ENCODE peak calls at places on chromosomes 6 and 20, in six cellular contexts. W is right atrium auricular region, R is transverse colon, Y is lower lobe of right lung, Q is breast epithelium, E is Peyer's patch. F is an unnamed sample.

GRCh38 chr6:36691011-36691410 is 6.6 kb upstream of the RAB44 start:
- DNase-seq in W (no peak), R (no peak), Y (no peak), Q (no peak), E (no peak), F (no peak)

GRCh38 chr6:29589423-29590048 is 4.6 kb downstream of the OR2H2 start:
- DNase-seq in W (peak; percentile 64), R (peak; percentile 33), Y (no peak), Q (no peak), E (peak; percentile 74), F (peak; percentile 33)

GRCh38 chr20:4782373-4782772 is 60.7 kb downstream of the PRND start:
- DNase-seq in W (no peak), R (no peak), Y (no peak), Q (no peak), E (no peak), F (no peak)

GRCh38 chr6:52457096-52457495 is 37.0 kb downstream of the EFHC1 start:
- DNase-seq in W (no peak), R (no peak), Y (no peak), Q (no peak), E (no peak), F (no peak)

GRCh38 chr6:97705568-97705967 is 422.6 kb upstream of the MMS22L start:
- DNase-seq in W (no peak), R (no peak), Y (no peak), Q (no peak), E (no peak), F (no peak)

GRCh38 chr6:43621078-43621835 is 7.8 kb downstream of the GTPBP2 start:
- DNase-seq in W (no peak), R (no peak), Y (no peak), Q (no peak), E (no peak), F (no peak)

GRCh38 chr6:132820629-132821381 is 6.4 kb downstream of the RPS12 start:
- DNase-seq in W (no peak), R (no peak), Y (no peak), Q (no peak), E (no peak), F (no peak)

GRCh38 chr20:53750827-53751393 is 157.3 kb upstream of the ZNF217 start:
- DNase-seq in W (no peak), R (peak; percentile 22), Y (no peak), Q (peak; percentile 60), E (no peak), F (peak; percentile 12)

GRCh38 chr6:74742793-74743508 is 462.9 kb downstream of the COL12A1 start:
- DNase-seq in W (no peak), R (no peak), Y (no peak), Q (no peak), E (no peak), F (no peak)

GRCh38 chr6:77368660-77369313 is 94.5 kb downstream of the HTR1B start:
- DNase-seq in W (no peak), R (peak; percentile 13), Y (peak; percentile 72), Q (no peak), E (no peak), F (no peak)

GRCh38 chr20:44211177-44212039 is 837 bp upstream of the OSER1 start:
- DNase-seq in W (peak; percentile 51), R (peak; percentile 23), Y (no peak), Q (no peak), E (no peak), F (no peak)

GRCh38 chr6:165245716-165246115 is 63.7 kb downstream of the C6orf118 start:
- DNase-seq in W (no peak), R (no peak), Y (no peak), Q (no peak), E (no peak), F (no peak)

GRCh38 chr20:34582911-34583310 is 24.4 kb downstream of the MAP1LC3A start:
- DNase-seq in W (no peak), R (no peak), Y (no peak), Q (no peak), E (no peak), F (no peak)

GRCh38 chr6:52551483-52552277 is 25.2 kb downstream of the TRAM2 start:
- DNase-seq in W (no peak), R (peak; percentile 58), Y (peak; percentile 67), Q (peak; percentile 65), E (no peak), F (no peak)

GRCh38 chr20:61683721-61684120 is 382.0 kb downstream of the TAF4 start:
- DNase-seq in W (no peak), R (no peak), Y (no peak), Q (no peak), E (no peak), F (no peak)

GRCh38 chr6:163179721-163180120 is 234.8 kb upstream of the QKI start:
- DNase-seq in W (no peak), R (no peak), Y (no peak), Q (no peak), E (no peak), F (no peak)

GRCh38 chr6:5423251-5423650 is 161.9 kb downstream of the FARS2 start:
- DNase-seq in W (no peak), R (no peak), Y (no peak), Q (no peak), E (no peak), F (no peak)

GRCh38 chr6:47376930-47377329 is 67.2 kb upstream of the TNFRSF21 start:
- DNase-seq in W (no peak), R (no peak), Y (no peak), Q (no peak), E (no peak), F (no peak)

GRCh38 chr20:11229772-11230171 is 556.0 kb upstream of the JAG1 start:
- DNase-seq in W (peak; percentile 89), R (peak; percentile 8), Y (peak; percentile 57), Q (no peak), E (no peak), F (no peak)

GRCh38 chr6:11368760-11369159 is 136.3 kb upstream of the NEDD9 start:
- DNase-seq in W (no peak), R (no peak), Y (no peak), Q (no peak), E (no peak), F (no peak)

GRCh38 chr6:158575550-158575949 is 15.7 kb downstream of the TMEM181 start:
- DNase-seq in W (no peak), R (no peak), Y (no peak), Q (no peak), E (no peak), F (no peak)

GRCh38 chr20:38896009-38896594 is 30.1 kb upstream of the FAM83D start:
- DNase-seq in W (no peak), R (no peak), Y (no peak), Q (no peak), E (no peak), F (no peak)

DNA sequence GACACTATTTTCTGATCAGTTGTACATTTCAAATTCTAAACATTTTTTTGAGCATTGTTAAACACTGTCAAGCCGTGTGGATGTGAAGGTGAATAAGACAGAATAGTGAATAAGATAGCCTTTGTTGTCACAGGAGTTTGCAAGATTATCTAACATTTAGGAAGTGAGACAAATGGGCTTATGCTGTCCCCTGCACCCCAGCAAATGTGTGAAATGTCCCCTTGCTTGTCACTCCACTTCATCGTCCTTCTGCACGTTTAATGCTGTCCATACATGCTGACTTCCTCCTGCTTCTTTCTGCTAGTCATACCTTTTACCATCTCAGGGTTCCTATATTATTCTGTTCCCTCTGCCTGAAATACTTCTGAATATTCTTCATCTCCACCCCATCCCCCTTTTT is 62.6 kb downstream of the CBFA2T2 start:
- DNase-seq in W (no peak), R (no peak), Y (no peak), Q (no peak), E (no peak), F (no peak)
- H3K27ac ChIP-seq in W (no peak overlapping the region), R (no peak overlapping the region), Y (no peak overlapping the region), Q (no peak overlapping the region), E (no peak overlapping the region), F (no peak overlapping the region)

GRCh38 chr6:111874030-111874425 is 776 bp upstream of the FYN start:
- DNase-seq in W (no peak), R (peak; percentile 19), Y (no peak), Q (no peak), E (peak; percentile 71), F (peak; percentile 44)

GRCh38 chr6:111872521-111873177 is 603 bp downstream of the FYN start:
- DNase-seq in W (no peak), R (peak; percentile 34), Y (peak; percentile 46), Q (no peak), E (peak; percentile 69), F (peak; percentile 44)

GRCh38 chr6:111871725-111872520 is 1.3 kb downstream of the FYN start:
- DNase-seq in W (no peak), R (peak; percentile 8), Y (no peak), Q (no peak), E (no peak), F (no peak)

GRCh38 chr6:111871207-111871606 is 2.0 kb downstream of the FYN start:
- DNase-seq in W (no peak), R (no peak), Y (no peak), Q (no peak), E (peak; percentile 63), F (no peak)

GRCh38 chr6:111873178-111874029 is at the start of gene FYN:
- DNase-seq in W (peak; percentile 98), R (peak; percentile 96), Y (peak; percentile 97), Q (peak; percentile 95), E (peak; percentile 98), F (peak; percentile 98)
- TF ChIP-seq CTCF in W (peak; percentile 41), R (peak; percentile 74), Y (peak; percentile 48), Q (peak; percentile 76), E (no peak), F (no peak)

GRCh38 chr6:159983641-159984080 is 14.8 kb downstream of the IGF2R start:
- DNase-seq in W (no peak), R (no peak), Y (no peak), Q (no peak), E (no peak), F (no peak)
- H3K27ac ChIP-seq in W (no peak overlapping the region), R (peak overlapping the region; percentile 61), Y (peak overlapping the region; percentile 78), Q (peak overlapping the region; percentile 48), E (no peak overlapping the region), F (no peak overlapping the region)

GRCh38 chr6:147378819-147379218 is 129.7 kb upstream of the SAMD5 start:
- DNase-seq in W (no peak), R (no peak), Y (no peak), Q (no peak), E (no peak), F (no peak)

GRCh38 chr6:147384029-147384428 is 124.5 kb upstream of the SAMD5 start:
- DNase-seq in W (no peak), R (no peak), Y (no peak), Q (no peak), E (no peak), F (no peak)

GRCh38 chr6:147381734-147382133 is 126.8 kb upstream of the SAMD5 start:
- DNase-seq in W (no peak), R (no peak), Y (no peak), Q (no peak), E (no peak), F (no peak)

GRCh38 chr6:147384737-147385710 is 123.5 kb upstream of the SAMD5 start:
- DNase-seq in W (no peak), R (no peak), Y (no peak), Q (no peak), E (no peak), F (no peak)

DNA sequence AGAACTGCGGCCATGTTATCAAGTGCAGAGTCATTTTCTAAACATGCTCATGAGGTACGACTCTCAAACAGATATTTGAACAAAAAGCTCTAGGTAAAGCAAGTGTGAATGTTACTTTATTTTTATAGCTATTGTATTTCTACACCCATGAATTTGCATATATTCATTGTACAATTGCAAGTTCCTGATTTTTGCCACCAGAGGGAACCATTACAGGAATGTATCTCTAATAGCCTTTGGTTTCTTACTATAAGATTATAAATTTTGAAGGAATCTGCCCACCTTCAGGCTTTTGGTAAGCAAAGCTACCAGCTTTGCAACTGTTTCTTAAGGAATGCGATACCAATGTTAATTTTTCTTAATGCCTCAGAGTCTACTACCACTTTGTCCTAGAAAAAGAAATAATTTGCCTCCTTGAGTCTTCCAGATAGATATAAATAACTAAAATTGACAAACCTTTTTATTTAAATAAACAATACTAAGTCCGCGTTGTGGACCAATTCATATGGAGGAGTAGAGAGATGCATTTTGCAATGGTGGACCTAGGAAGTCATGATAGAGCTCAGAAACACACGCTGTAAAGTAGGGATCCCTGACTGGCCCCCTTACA is 125.4 kb upstream of the SAMD5 start:
- DNase-seq in W (no peak), R (no peak), Y (no peak), Q (no peak), E (no peak), F (no peak)
- TF ChIP-seq CTCF in W (peak; percentile 63), R (peak; percentile 19), Y (peak; percentile 48), Q (peak; percentile 35), E (peak; percentile 16), F (peak; percentile 39)

F was measured in CD4-positive, alpha-beta T cell.